ENCODE peak calls at places on chromosomes 1 and 21, in ten cellular contexts. X, A, J, K, V, O, D, M, F and W are unnamed samples.

GRCh38 chr1:157932082-157932481 is 61.4 kb upstream of the KIRREL1 start:
- DNase-seq in J (no peak), V (no peak), F (no peak), O (no peak), A (no peak), D (peak; percentile 31), X (peak; percentile 79), K (no peak), M (peak; percentile 69), W (peak; percentile 7)

GRCh38 chr1:87028576-87028975 is 114.1 kb downstream of the HS2ST1 start:
- DNase-seq in A (no peak), O (no peak), X (no peak), F (no peak), D (no peak), J (no peak), K (no peak), M (no peak), V (no peak), W (no peak)

GRCh38 chr1:15260418-15261154 is 13.6 kb downstream of the FHAD1 start:
- DNase-seq in D (no peak), K (peak; percentile 35), V (no peak), F (peak; percentile 89), X (peak; percentile 51), O (no peak), J (no peak), M (peak; percentile 36), A (no peak), W (no peak)

GRCh38 chr1:30977105-30977504 is 68.5 kb upstream of the SDC3 start:
- DNase-seq in O (peak; percentile 23), F (no peak), J (no peak), A (no peak), D (peak; percentile 35), K (no peak), M (peak; percentile 50), V (no peak), X (peak; percentile 55), W (peak; percentile 31)

GRCh38 chr1:177975588-177976495 is 6.0 kb upstream of the SEC16B start:
- DNase-seq in M (peak; percentile 53), V (no peak), D (peak; percentile 60), J (no peak), F (no peak), A (no peak), X (peak; percentile 88), K (no peak), O (no peak), W (no peak)

GRCh38 chr1:97691325-97691724 is 229.5 kb downstream of the DPYD start:
- DNase-seq in X (no peak), A (no peak), F (no peak), M (no peak), D (no peak), O (no peak), K (no peak), J (no peak), V (no peak), W (no peak)

GRCh38 chr1:58870298-58870676 is 86.4 kb upstream of the JUN start:
- DNase-seq in K (no peak), J (no peak), X (no peak), A (no peak), O (no peak), V (no peak), D (no peak), M (no peak), F (no peak), W (no peak)

GRCh38 chr1:67838180-67838912 is 5.1 kb upstream of the GNG12 start:
- DNase-seq in X (peak; percentile 63), V (no peak), J (no peak), K (no peak), A (no peak), O (no peak), F (no peak), D (peak; percentile 71), M (no peak), W (no peak)

GRCh38 chr1:151058682-151059341 is 610 bp downstream of the CDC42SE1 start:
- DNase-seq in O (no peak), F (no peak), M (peak; percentile 27), K (peak; percentile 91), J (no peak), X (no peak), D (peak; percentile 15), V (peak; percentile 38), A (peak; percentile 60), W (no peak)

GRCh38 chr1:112849425-112849966 is 106.5 kb downstream of the SLC16A1 start:
- DNase-seq in A (no peak), K (no peak), M (peak; percentile 34), V (peak; percentile 35), J (no peak), O (no peak), F (no peak), D (peak; percentile 21), X (peak; percentile 28), W (no peak)

GRCh38 chr1:184972281-184973055 is 1.8 kb downstream of the NIBAN1 start:
- DNase-seq in V (no peak), M (peak; percentile 50), O (no peak), J (no peak), K (no peak), D (peak; percentile 56), X (peak; percentile 79), F (no peak), A (no peak), W (peak; percentile 52)

GRCh38 chr21:42537106-42537742 is 23.6 kb downstream of the SLC37A1 start:
- DNase-seq in V (no peak), J (no peak), O (no peak), M (peak; percentile 17), X (no peak), A (peak; percentile 6), K (peak; percentile 44), D (no peak), F (no peak), W (no peak)

GRCh38 chr21:15604424-15604823 is 125.4 kb upstream of the USP25 start:
- DNase-seq in K (no peak), D (peak; percentile 87), J (no peak), M (peak; percentile 68), O (no peak), V (no peak), A (no peak), F (no peak), X (peak; percentile 63), W (peak; percentile 65)

GRCh38 chr1:210235363-210236053 is 2.9 kb downstream of the SERTAD4 start:
- DNase-seq in D (no peak), M (no peak), X (no peak), J (no peak), A (no peak), V (no peak), O (no peak), K (no peak), F (no peak), W (no peak)

GRCh38 chr1:210236386-210236839 is 3.8 kb downstream of the SERTAD4 start:
- DNase-seq in F (no peak), K (no peak), A (no peak), M (peak; percentile 75), O (no peak), D (no peak), J (no peak), X (peak; percentile 68), V (no peak), W (no peak)

GRCh38 chr1:210237514-210237913 is 4.9 kb downstream of the SERTAD4 start:
- DNase-seq in D (no peak), V (no peak), J (no peak), A (no peak), M (peak; percentile 57), F (no peak), K (no peak), X (no peak), O (no peak), W (no peak)

GRCh38 chr1:210237981-210238380 is 5.4 kb downstream of the SERTAD4 start:
- DNase-seq in F (no peak), A (no peak), M (no peak), D (no peak), O (no peak), K (no peak), V (no peak), X (no peak), J (no peak), W (no peak)

DNA sequence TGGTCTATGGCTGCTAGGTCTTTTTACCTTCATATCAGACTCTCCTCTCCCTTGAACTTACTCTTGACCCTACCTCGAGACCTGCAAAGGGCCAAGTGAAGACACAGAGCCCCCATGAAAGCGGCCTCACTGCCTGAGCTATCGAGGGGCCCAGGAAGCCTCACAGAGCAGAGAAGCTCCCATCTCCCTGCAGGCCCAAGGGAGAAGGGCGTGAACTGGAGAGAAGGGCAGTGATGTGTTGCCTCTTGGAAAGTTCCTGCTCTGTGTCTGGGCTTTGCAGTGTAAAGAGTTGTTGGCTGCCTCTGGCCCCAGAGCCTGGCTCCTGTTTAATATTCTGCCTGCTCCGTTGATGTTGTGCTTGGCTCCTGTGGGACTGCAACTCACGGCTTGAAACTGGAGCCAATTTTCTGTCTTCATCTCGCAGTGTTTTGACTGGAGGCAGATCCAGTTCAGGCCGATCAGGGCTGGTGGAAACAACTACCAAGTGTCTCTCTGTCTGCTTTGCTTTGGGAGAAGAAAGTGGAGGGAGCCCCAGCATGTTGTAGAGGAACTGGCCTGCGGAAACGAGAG is 4.3 kb downstream of the SERTAD4 start:
- DNase-seq in M (peak; percentile 87), O (no peak), J (peak; percentile 40), F (no peak), V (no peak), K (no peak), A (no peak), D (peak; percentile 77), X (peak; percentile 91), W (peak; percentile 85)
- H3K4me3 ChIP-seq in M (no peak overlapping the region), O (no peak overlapping the region), J (no peak overlapping the region), F (no peak overlapping the region), V (no peak overlapping the region), K (no peak overlapping the region), A (no peak overlapping the region), D (peak overlapping the region; percentile 22), X (no peak overlapping the region), W (peak overlapping the region; percentile 3)

GRCh38 chr1:3598051-3598471 is 13.2 kb downstream of the MEGF6 start:
- DNase-seq in V (no peak), D (no peak), A (peak; percentile 70), M (no peak), O (no peak), F (no peak), K (peak; percentile 83), J (peak; percentile 46), X (peak; percentile 3), W (no peak)
- H3K4me3 ChIP-seq in V (no peak overlapping the region), D (no peak overlapping the region), A (no peak overlapping the region), M (no peak overlapping the region), O (no peak overlapping the region), F (no peak overlapping the region), K (peak overlapping the region; percentile 14), J (no peak overlapping the region), X (no peak overlapping the region), W (no peak overlapping the region)

DNA sequence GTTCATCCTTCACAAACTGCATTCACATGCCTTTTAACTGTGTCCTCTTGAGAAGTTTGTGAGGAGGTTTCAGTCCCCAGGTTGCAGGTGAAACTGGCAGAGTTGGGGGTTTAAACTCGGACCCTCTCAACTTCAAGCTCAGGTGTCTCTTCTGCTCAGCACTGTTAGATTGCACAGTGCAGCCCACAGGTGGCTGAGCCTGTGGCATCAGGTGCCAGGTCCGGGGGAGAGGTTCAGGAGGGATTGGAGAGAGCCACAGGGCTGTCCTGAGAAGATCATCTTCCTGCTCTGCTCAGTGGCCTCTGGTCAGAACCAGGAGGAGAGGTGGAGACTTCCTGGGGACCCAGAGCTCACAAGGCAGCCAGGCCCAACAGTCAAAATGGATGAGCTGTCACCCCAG is 152.2 kb upstream of the RAB4A start:
- DNase-seq in V (no peak), X (no peak), D (no peak), A (no peak), K (no peak), O (no peak), F (no peak), J (no peak), M (no peak), W (no peak)
- H3K4me3 ChIP-seq in V (no peak overlapping the region), X (no peak overlapping the region), D (no peak overlapping the region), A (no peak overlapping the region), K (no peak overlapping the region), O (no peak overlapping the region), F (no peak overlapping the region), J (no peak overlapping the region), M (no peak overlapping the region), W (no peak overlapping the region)

GRCh38 chr1:179591253-179591591 is 410 bp upstream of the TDRD5 start:
- DNase-seq in J (no peak), X (no peak), V (no peak), F (no peak), K (no peak), D (no peak), O (no peak), A (no peak), M (no peak), W (no peak)
- H3K4me3 ChIP-seq in J (no peak overlapping the region), X (no peak overlapping the region), V (no peak overlapping the region), F (no peak overlapping the region), K (no peak overlapping the region), D (no peak overlapping the region), O (no peak overlapping the region), A (no peak overlapping the region), M (no peak overlapping the region), W (no peak overlapping the region)